ENCODE peak calls at places on chromosome 19, in eight cellular contexts. One of them, this sample, is unnamed.

GRCh38 chr19:10086032-10086903 is at the start of gene SHFL:
- DNase-seq in psoas muscle: peak
- DNase-seq in tibial nerve: peak
- DNase-seq in lower leg skin: no peak
- DNase-seq in WERI-Rb-1: peak
- DNase-seq in fibroblast of the aortic adventitia: peak
- DNase-seq in cardiac muscle cell: peak
- DNase-seq in astrocyte of the spinal cord: peak
- DNase-seq in this sample: no peak

GRCh38 chr19:41616785-41617621 is 9.9 kb downstream of the CEACAM4 start:
- DNase-seq in astrocyte of the spinal cord: no peak
- DNase-seq in WERI-Rb-1: no peak
- DNase-seq in cardiac muscle cell: peak
- DNase-seq in lower leg skin: no peak
- DNase-seq in fibroblast of the aortic adventitia: peak
- DNase-seq in psoas muscle: no peak
- DNase-seq in tibial nerve: no peak
- DNase-seq in this sample: no peak

GRCh38 chr19:47651691-47652090 is 42.8 kb downstream of the BICRA start:
- DNase-seq in psoas muscle: no peak
- DNase-seq in WERI-Rb-1: no peak
- DNase-seq in cardiac muscle cell: no peak
- DNase-seq in fibroblast of the aortic adventitia: no peak
- DNase-seq in tibial nerve: no peak
- DNase-seq in astrocyte of the spinal cord: no peak
- DNase-seq in lower leg skin: no peak
- DNase-seq in this sample: no peak

GRCh38 chr19:5838437-5839311 is 828 bp downstream of the FUT6 start:
- DNase-seq in astrocyte of the spinal cord: no peak
- DNase-seq in cardiac muscle cell: no peak
- DNase-seq in WERI-Rb-1: no peak
- DNase-seq in tibial nerve: no peak
- DNase-seq in fibroblast of the aortic adventitia: no peak
- DNase-seq in psoas muscle: no peak
- DNase-seq in lower leg skin: no peak
- DNase-seq in this sample: no peak

GRCh38 chr19:10431943-10432735 is 11.8 kb downstream of the PDE4A start:
- DNase-seq in cardiac muscle cell: peak
- DNase-seq in astrocyte of the spinal cord: no peak
- DNase-seq in fibroblast of the aortic adventitia: peak
- DNase-seq in lower leg skin: no peak
- DNase-seq in tibial nerve: peak
- DNase-seq in psoas muscle: peak
- DNase-seq in WERI-Rb-1: peak
- DNase-seq in this sample: peak

GRCh38 chr19:44741258-44741731 is 7.2 kb upstream of the BCL3 start:
- DNase-seq in lower leg skin: peak
- DNase-seq in cardiac muscle cell: peak
- DNase-seq in fibroblast of the aortic adventitia: peak
- DNase-seq in astrocyte of the spinal cord: no peak
- DNase-seq in tibial nerve: no peak
- DNase-seq in psoas muscle: no peak
- DNase-seq in WERI-Rb-1: no peak
- DNase-seq in this sample: no peak

GRCh38 chr19:48441360-48442050 is 4.3 kb upstream of the GRWD1 start:
- DNase-seq in cardiac muscle cell: no peak
- DNase-seq in psoas muscle: no peak
- DNase-seq in fibroblast of the aortic adventitia: no peak
- DNase-seq in lower leg skin: no peak
- DNase-seq in WERI-Rb-1: no peak
- DNase-seq in astrocyte of the spinal cord: no peak
- DNase-seq in tibial nerve: no peak
- DNase-seq in this sample: no peak

GRCh38 chr19:14565765-14566711 is 5.8 kb downstream of the NDUFB7 start:
- DNase-seq in astrocyte of the spinal cord: no peak
- DNase-seq in psoas muscle: no peak
- DNase-seq in tibial nerve: no peak
- DNase-seq in cardiac muscle cell: no peak
- DNase-seq in fibroblast of the aortic adventitia: no peak
- DNase-seq in lower leg skin: no peak
- DNase-seq in WERI-Rb-1: no peak
- DNase-seq in this sample: no peak

GRCh38 chr19:16327911-16328823 is 3.5 kb downstream of the KLF2 start:
- DNase-seq in fibroblast of the aortic adventitia: peak
- DNase-seq in tibial nerve: peak
- DNase-seq in psoas muscle: peak
- DNase-seq in cardiac muscle cell: peak
- DNase-seq in WERI-Rb-1: no peak
- DNase-seq in lower leg skin: peak
- DNase-seq in astrocyte of the spinal cord: peak
- DNase-seq in this sample: no peak

GRCh38 chr19:54661846-54662489 is 817 bp upstream of the LILRB4 start:
- DNase-seq in astrocyte of the spinal cord: no peak
- DNase-seq in fibroblast of the aortic adventitia: no peak
- DNase-seq in lower leg skin: no peak
- DNase-seq in cardiac muscle cell: no peak
- DNase-seq in psoas muscle: no peak
- DNase-seq in WERI-Rb-1: no peak
- DNase-seq in tibial nerve: no peak
- DNase-seq in this sample: no peak

GRCh38 chr19:42313096-42313839 is at the start of gene TMEM145:
- DNase-seq in psoas muscle: peak
- DNase-seq in astrocyte of the spinal cord: no peak
- DNase-seq in fibroblast of the aortic adventitia: peak
- DNase-seq in cardiac muscle cell: peak
- DNase-seq in WERI-Rb-1: peak
- DNase-seq in lower leg skin: no peak
- DNase-seq in tibial nerve: no peak
- DNase-seq in this sample: peak

GRCh38 chr19:35879770-35880317 is 11.5 kb downstream of the APLP1 start:
- DNase-seq in psoas muscle: peak
- DNase-seq in lower leg skin: peak
- DNase-seq in astrocyte of the spinal cord: peak
- DNase-seq in tibial nerve: peak
- DNase-seq in cardiac muscle cell: peak
- DNase-seq in WERI-Rb-1: peak
- DNase-seq in fibroblast of the aortic adventitia: peak
- DNase-seq in this sample: peak

GRCh38 chr19:10756791-10757190 is 38.9 kb downstream of the DNM2 start:
- DNase-seq in astrocyte of the spinal cord: no peak
- DNase-seq in lower leg skin: no peak
- DNase-seq in fibroblast of the aortic adventitia: no peak
- DNase-seq in psoas muscle: no peak
- DNase-seq in cardiac muscle cell: no peak
- DNase-seq in tibial nerve: no peak
- DNase-seq in WERI-Rb-1: peak
- DNase-seq in this sample: no peak

GRCh38 chr19:48874309-48875135 is 2.3 kb downstream of the PPP1R15A start:
- DNase-seq in WERI-Rb-1: no peak
- DNase-seq in tibial nerve: peak
- DNase-seq in lower leg skin: no peak
- DNase-seq in astrocyte of the spinal cord: peak
- DNase-seq in fibroblast of the aortic adventitia: peak
- DNase-seq in cardiac muscle cell: peak
- DNase-seq in psoas muscle: no peak
- DNase-seq in this sample: peak

GRCh38 chr19:1055886-1056620 is 10.9 kb upstream of the ARHGAP45 start:
- DNase-seq in tibial nerve: no peak
- DNase-seq in astrocyte of the spinal cord: no peak
- DNase-seq in WERI-Rb-1: no peak
- DNase-seq in psoas muscle: no peak
- DNase-seq in lower leg skin: no peak
- DNase-seq in cardiac muscle cell: no peak
- DNase-seq in fibroblast of the aortic adventitia: no peak
- DNase-seq in this sample: no peak
- H3K4me3 ChIP-seq in tibial nerve: no peak
- H3K4me3 ChIP-seq in astrocyte of the spinal cord: no peak
- H3K4me3 ChIP-seq in WERI-Rb-1: no peak
- H3K4me3 ChIP-seq in psoas muscle: no peak
- H3K4me3 ChIP-seq in lower leg skin: no peak
- H3K4me3 ChIP-seq in cardiac muscle cell: no peak
- H3K4me3 ChIP-seq in fibroblast of the aortic adventitia: no peak
- H3K4me3 ChIP-seq in this sample: no peak

DNA sequence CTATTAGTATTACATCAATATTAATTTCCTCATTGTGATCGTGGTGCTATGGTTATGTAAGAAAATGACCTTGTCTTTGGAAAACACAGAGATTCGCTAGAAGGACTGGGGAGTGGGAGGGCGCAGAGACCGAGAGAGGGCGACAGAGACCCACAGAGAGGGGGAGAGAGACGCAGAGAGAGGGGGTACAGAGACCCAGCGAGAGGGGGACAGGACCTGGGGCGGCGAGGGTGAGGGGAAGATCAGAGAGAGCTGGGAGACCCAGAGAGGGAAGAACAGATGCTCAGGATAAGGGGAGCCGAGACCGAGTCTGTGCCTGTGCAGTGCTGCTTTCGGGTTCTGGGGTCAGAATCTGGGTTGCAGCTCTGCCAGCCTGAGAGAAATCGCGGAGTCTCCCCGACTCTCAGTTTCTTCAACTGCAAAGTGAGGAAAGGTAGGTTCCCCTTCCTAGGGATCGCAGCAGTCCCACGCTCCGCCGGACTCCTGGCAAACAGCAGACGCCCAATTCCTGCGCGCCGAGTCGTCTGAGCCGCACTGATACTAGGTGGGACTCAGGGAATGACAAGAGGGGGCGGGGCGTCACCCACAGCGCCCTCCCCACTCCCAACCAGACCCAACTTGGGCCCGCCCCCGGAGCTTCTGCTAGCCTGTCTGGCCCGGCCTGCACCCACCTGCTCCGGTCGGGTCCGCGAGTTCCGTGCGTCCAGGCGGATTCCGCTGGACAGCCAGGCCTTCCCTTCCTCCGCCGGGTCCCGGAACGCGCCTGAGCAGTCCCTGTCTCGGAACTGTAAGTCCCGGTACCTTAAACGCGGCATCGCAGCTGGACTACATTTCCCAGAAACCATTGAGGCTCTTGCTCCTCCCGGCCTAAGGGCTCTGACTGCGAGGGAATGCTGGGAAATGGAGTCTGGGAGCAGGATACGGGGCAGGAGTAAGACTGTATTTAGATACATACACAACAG is 15.3 kb downstream of the IZUMO2 start:
- DNase-seq in WERI-Rb-1: peak
- DNase-seq in lower leg skin: peak
- DNase-seq in tibial nerve: peak
- DNase-seq in astrocyte of the spinal cord: peak
- DNase-seq in fibroblast of the aortic adventitia: peak
- DNase-seq in psoas muscle: peak
- DNase-seq in cardiac muscle cell: peak
- DNase-seq in this sample: peak
- TF ChIP-seq CTCF in WERI-Rb-1: peak
- TF ChIP-seq CTCF in lower leg skin: no peak
- TF ChIP-seq CTCF in tibial nerve: peak
- TF ChIP-seq CTCF in astrocyte of the spinal cord: peak
- TF ChIP-seq CTCF in fibroblast of the aortic adventitia: no peak
- TF ChIP-seq CTCF in psoas muscle: peak
- TF ChIP-seq CTCF in cardiac muscle cell: peak
- TF ChIP-seq CTCF in this sample: peak

DNA sequence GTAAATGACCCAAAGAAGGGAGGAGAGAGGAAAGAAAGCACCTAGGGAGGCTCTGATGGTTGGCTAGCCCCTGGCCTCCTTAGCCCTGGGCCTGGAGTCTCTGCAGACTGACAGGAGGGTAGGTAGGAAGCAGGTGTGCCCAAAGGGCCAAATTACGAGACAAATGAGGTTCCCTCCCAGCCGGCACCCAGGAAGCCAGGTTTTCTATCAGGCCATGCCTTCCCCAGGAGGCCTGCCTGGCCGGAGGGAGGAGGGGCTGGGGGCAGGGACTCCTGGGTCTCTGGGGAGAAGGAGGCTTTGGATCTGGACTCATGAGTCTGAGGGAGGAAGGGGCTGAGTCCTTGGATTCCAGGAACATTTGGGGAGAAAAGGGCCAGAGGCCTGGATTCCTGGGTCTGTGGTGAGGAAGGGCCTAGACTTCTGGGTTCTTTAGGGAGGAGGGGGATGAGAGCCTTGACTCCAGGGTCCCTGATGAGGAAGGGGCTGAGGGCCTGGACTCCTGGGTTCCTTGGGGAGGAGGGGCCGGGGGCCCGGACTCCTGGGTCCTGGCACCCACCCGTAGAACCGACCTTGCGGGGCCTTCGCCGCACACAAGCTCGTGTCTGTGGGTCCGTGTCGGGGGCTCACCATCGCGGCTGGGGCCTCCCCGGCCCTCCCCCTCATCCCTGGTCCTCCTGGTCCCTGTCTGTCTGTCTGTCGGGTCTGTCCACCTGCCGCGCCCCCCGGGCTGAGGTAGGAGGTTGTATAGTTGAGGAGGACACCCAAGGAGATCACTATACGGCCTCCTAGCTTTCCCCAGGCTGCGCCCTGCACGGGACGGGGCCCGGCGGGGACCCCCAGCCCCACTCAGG is 840 bp upstream of the SPACA6 start:
- DNase-seq in tibial nerve: no peak
- DNase-seq in lower leg skin: no peak
- DNase-seq in fibroblast of the aortic adventitia: no peak
- DNase-seq in psoas muscle: no peak
- DNase-seq in astrocyte of the spinal cord: no peak
- DNase-seq in cardiac muscle cell: no peak
- DNase-seq in WERI-Rb-1: no peak
- DNase-seq in this sample: peak
- H3K4me3 ChIP-seq in tibial nerve: no peak
- H3K4me3 ChIP-seq in lower leg skin: no peak
- H3K4me3 ChIP-seq in fibroblast of the aortic adventitia: peak
- H3K4me3 ChIP-seq in psoas muscle: peak
- H3K4me3 ChIP-seq in astrocyte of the spinal cord: peak
- H3K4me3 ChIP-seq in cardiac muscle cell: no peak
- H3K4me3 ChIP-seq in WERI-Rb-1: no peak
- H3K4me3 ChIP-seq in this sample: peak

DNA sequence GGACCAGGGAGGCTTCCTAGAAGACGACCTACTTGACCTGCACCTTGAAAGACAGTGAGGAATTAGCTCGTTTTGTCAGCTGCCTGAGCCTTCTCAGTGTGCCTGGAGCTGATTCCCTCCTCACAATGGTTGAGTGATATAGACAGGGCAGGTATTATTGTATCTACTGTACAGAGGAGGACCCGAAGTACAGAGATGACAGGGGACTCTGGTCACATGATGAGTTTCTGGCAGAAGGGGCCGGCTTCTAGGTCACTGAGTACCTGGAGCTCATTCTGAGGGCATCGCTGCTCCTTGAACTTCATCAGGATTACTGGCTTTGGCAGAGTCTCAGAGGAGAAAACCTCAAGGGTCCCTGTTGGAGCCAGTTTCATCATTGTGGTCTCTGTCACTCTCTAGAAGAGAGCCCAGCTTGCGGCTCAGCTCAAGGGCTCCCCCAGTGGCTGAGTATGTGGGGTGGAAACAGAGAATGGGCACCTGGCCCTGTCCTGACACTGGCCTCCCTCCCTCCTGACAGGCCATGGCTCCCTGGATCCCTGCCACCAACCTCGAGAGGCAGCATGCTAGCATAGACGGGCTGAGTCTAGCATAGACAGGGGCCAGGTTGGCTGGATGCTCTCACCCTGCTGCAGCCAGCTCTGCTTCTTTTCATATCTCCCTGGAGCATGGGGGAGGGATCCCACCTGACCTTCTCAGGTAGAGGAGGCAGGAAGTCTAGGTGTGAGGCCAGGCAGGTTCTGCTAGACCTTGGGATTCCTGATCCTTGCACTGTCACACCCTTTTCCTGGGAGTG is 38.7 kb downstream of the NFIX start:
- DNase-seq in fibroblast of the aortic adventitia: peak
- DNase-seq in psoas muscle: peak
- DNase-seq in WERI-Rb-1: peak
- DNase-seq in tibial nerve: peak
- DNase-seq in astrocyte of the spinal cord: peak
- DNase-seq in lower leg skin: peak
- DNase-seq in cardiac muscle cell: peak
- DNase-seq in this sample: peak
- TF ChIP-seq CTCF in fibroblast of the aortic adventitia: peak
- TF ChIP-seq CTCF in psoas muscle: peak
- TF ChIP-seq CTCF in WERI-Rb-1: peak
- TF ChIP-seq CTCF in tibial nerve: peak
- TF ChIP-seq CTCF in astrocyte of the spinal cord: peak
- TF ChIP-seq CTCF in lower leg skin: peak
- TF ChIP-seq CTCF in cardiac muscle cell: peak
- TF ChIP-seq CTCF in this sample: peak

This sample was measured in BE2C.